ENCODE peak calls at places on chromosome 16, in seven cellular contexts. B is OCI-M1, S is NCI-H1048, Z is amniotic epithelial cell, I is BE2C, R is anterior cingulate cortex, T is amygdala. V is an unnamed sample.
A peak's percentile ranks its signal among the peaks of the same experiment; 100 is the strongest.

GRCh38 chr16:10736926-10737625 is 6.6 kb upstream of the NUBP1 start:
- DNase-seq in B (peak; percentile 87), S (no peak), Z (peak; percentile 52), I (peak; percentile 62), R (peak; percentile 32), T (no peak), V (peak; percentile 80)

GRCh38 chr16:839643-840408 is 39.3 kb upstream of the GNG13 start:
- DNase-seq in B (no peak), S (no peak), Z (no peak), I (no peak), R (no peak), T (no peak), V (no peak)

GRCh38 chr16:87723224-87723619 is 42.6 kb downstream of the KLHDC4 start:
- DNase-seq in B (no peak), S (no peak), Z (peak; percentile 70), I (peak; percentile 98), R (peak; percentile 86), T (peak; percentile 88), V (no peak)

GRCh38 chr16:73480381-73480780 is 432.5 kb upstream of the ZFHX3 start:
- DNase-seq in B (no peak), S (no peak), Z (no peak), I (no peak), R (no peak), T (no peak), V (no peak)

GRCh38 chr16:86622700-86623615 is 44.6 kb downstream of the FOXL1 start:
- DNase-seq in B (no peak), S (no peak), Z (no peak), I (no peak), R (no peak), T (no peak), V (no peak)

GRCh38 chr16:86347090-86347489 is 163.2 kb upstream of the FOXF1 start:
- DNase-seq in B (no peak), S (no peak), Z (no peak), I (no peak), R (no peak), T (no peak), V (no peak)

GRCh38 chr16:13337482-13337881 is 436.1 kb downstream of the SHISA9 start:
- DNase-seq in B (no peak), S (no peak), Z (no peak), I (no peak), R (no peak), T (no peak), V (no peak)

GRCh38 chr16:29810699-29811169 is 1.3 kb upstream of the PRRT2 start:
- DNase-seq in B (no peak), S (no peak), Z (no peak), I (no peak), R (no peak), T (no peak), V (no peak)

GRCh38 chr16:46857261-46857962 is 26.4 kb upstream of the C16orf87 start:
- DNase-seq in B (peak; percentile 18), S (no peak), Z (peak; percentile 70), I (peak; percentile 30), R (peak; percentile 41), T (peak; percentile 14), V (no peak)

V was measured in activated naive CD4-positive, alpha-beta T cell treated with anti-CD3 and anti-CD28 coated beads for 36 hours.